ENCODE peak calls at places on chromosomes 4 and X, in four cellular contexts. N is GM12878, A is HepG2, O is K562. U is an unnamed sample.

GRCh38 chr4:140426610-140427103 is 791 bp downstream of the CLGN start:
- DNase-seq in A (peak; percentile 3), O (peak; percentile 42), N (no peak), U (no peak)

GRCh38 chr4:3047464-3048286 is 26.7 kb downstream of the HTT-AS start:
- DNase-seq in N (peak; percentile 99), A (peak; percentile 57), O (peak; percentile 80), U (peak; percentile 51)

GRCh38 chrX:80810365-80810978 is 795 bp upstream of the BRWD3 start:
- DNase-seq in N (no peak), O (peak; percentile 16), A (no peak), U (no peak)

GRCh38 chr4:111689731-111690130 is 455.5 kb upstream of the FAM241A start:
- DNase-seq in N (no peak), O (no peak), A (no peak), U (no peak)

GRCh38 chrX:74133156-74133796 is 170.7 kb upstream of the ZCCHC13 start:
- DNase-seq in A (peak; percentile 46), O (peak; percentile 56), N (peak; percentile 19), U (peak; percentile 39)

GRCh38 chrX:77447339-77448149 is at the start of gene FGF16:
- DNase-seq in N (no peak), A (no peak), O (no peak), U (peak; percentile 33)

GRCh38 chrX:115573172-115573571 is 12.2 kb downstream of the PLS3 start:
- DNase-seq in N (no peak), A (no peak), O (no peak), U (no peak)

GRCh38 chrX:118807151-118808017 is 16.2 kb upstream of the ZCCHC12 start:
- DNase-seq in A (peak; percentile 33), N (peak; percentile 15), O (peak; percentile 60), U (peak; percentile 50)

GRCh38 chrX:41353964-41354363 is 20.0 kb downstream of the DDX3X start:
- DNase-seq in N (no peak), O (no peak), A (no peak), U (no peak)

GRCh38 chr4:33482773-33483172 is 2761.5 kb downstream of the ARAP2 start:
- DNase-seq in N (no peak), O (no peak), A (no peak), U (no peak)

GRCh38 chrX:129980540-129981206 is 1.8 kb upstream of the BCORL1 start:
- DNase-seq in O (no peak), A (peak; percentile 25), N (no peak), U (peak; percentile 14)

GRCh38 chrX:100368167-100368566 is 41.9 kb downstream of the PCDH19 start:
- DNase-seq in A (peak; percentile 0), N (no peak), O (peak; percentile 7), U (no peak)

GRCh38 chr4:14768449-14768848 is 233.8 kb upstream of the CPEB2 start:
- DNase-seq in A (no peak), N (no peak), O (no peak), U (no peak)

GRCh38 chr4:9937078-9937477 is 84.2 kb downstream of the SLC2A9 start:
- DNase-seq in N (no peak), A (no peak), O (no peak), U (no peak)

GRCh38 chrX:94058728-94059382 is 384.8 kb downstream of the FAM133A start:
- DNase-seq in O (peak; percentile 2), N (no peak), A (peak; percentile 3), U (no peak)

GRCh38 chrX:12137982-12138365 is 299 bp upstream of the FRMPD4 start:
- DNase-seq in N (no peak), A (no peak), O (no peak), U (no peak)
- TF ChIP-seq EZH2 in N (no peak), A (no peak), O (no peak), U (peak; percentile 13)

DNA sequence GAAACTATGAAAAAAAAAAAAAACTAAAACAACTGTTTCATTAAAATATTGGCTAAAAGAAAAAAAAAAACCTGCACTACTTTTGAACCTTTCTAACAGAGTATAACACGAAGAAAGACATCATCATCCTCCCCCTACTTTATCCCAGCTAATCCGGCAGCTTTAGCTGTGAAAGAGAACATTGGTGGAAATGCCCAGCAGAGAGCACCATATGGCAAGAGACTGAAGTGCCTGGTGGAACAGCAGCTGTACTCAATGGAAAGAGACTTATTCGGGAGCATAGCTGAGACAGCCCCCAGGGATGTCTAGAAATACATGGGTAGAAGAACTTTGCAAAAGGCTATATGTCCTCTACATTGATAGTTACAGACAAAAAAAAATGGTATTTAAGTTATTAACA is 30.3 kb downstream of the STPG2 start:
- DNase-seq in A (peak; percentile 5), N (no peak), O (peak; percentile 11), U (peak; percentile 7)
- TF ChIP-seq CTCF in A (peak; percentile 46), N (no peak), O (peak; percentile 46), U (peak; percentile 9)

DNA sequence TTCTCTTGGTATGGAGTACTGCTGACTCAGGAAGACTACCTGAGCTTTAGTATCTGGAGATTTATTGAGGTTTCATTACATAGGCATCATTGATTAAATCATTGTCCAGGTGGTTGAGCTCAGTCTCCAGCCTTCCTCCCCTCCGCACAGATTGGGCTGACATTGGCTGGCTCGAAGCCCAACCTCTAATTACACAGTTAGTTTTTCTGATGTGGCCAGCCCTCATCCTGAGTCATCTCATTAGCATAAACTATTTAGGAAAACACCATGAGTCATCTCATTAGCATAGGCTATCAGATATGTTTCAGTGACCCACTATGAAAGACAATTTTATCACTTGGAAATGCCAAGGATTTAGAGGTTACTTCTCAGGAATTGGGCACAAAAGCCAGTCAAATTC is 93.9 kb upstream of the ANKRD50 start:
- DNase-seq in O (peak; percentile 1), A (no peak), N (no peak), U (no peak)
- TF ChIP-seq MAX in O (no peak), A (no peak), N (no peak), U (no peak)

DNA sequence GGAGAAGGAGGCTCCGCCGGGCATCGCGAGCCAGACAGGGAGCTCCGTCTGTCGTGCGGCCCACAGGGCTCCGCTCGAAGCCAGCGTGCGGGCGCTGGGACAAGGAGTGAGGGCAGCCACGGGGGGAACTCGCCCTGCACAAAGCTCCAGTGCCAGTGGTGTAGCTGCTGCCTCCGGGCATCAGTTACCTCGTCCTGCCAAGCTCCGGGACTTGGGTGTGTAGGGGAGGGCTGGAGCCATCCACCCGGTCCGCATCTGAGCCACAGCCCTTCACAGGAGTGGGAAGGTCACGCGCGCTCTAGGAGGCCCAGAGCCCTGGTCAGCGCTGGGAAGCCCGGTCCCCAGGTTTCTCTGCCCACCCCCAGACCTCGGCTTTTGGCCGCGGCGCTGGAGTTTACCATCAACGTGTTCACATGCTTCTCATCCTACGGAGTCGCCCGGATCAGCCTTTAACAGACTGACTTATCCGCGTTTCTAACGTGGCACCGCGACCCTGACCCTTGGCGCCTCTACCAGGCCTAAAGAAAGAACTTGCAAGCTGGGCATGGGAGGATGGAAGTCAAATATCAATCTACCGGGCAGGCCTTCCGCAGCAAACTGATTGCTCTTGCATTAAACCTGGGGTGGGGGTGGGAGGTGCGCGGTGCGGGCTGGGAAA is 8.4 kb upstream of the PRDM8 start:
- DNase-seq in N (no peak), O (no peak), A (no peak), U (no peak)
- TF ChIP-seq EZH2 in N (no peak), O (no peak), A (no peak), U (peak; percentile 88)

GRCh38 chr4:108477527-108478108 is 142.8 kb upstream of the RPL34 start:
- DNase-seq in N (no peak), A (no peak), O (peak; percentile 60), U (no peak)

GRCh38 chr4:108473163-108473720 is 147.1 kb upstream of the RPL34 start:
- DNase-seq in O (no peak), N (no peak), A (no peak), U (no peak)
- TF ChIP-seq CTCF in O (no peak), N (no peak), A (no peak), U (no peak)

GRCh38 chrX:65536291-65536690 is 1.7 kb upstream of the LAS1L start:
- DNase-seq in N (no peak), A (no peak), O (no peak), U (no peak)

GRCh38 chrX:65537229-65537628 is 2.6 kb upstream of the LAS1L start:
- DNase-seq in O (no peak), N (no peak), A (no peak), U (no peak)

GRCh38 chrX:65532016-65532415 is 2.6 kb downstream of the LAS1L start:
- DNase-seq in O (no peak), N (no peak), A (no peak), U (no peak)

GRCh38 chrX:65528705-65529340 is 5.8 kb downstream of the LAS1L start:
- DNase-seq in A (no peak), N (no peak), O (peak; percentile 55), U (peak; percentile 19)

GRCh38 chrX:65534450-65535292 is at the start of gene LAS1L:
- DNase-seq in N (peak; percentile 91), A (peak; percentile 89), O (peak; percentile 95), U (peak; percentile 92)
- TF ChIP-seq MAX in N (peak; percentile 81), A (peak; percentile 75), O (peak; percentile 79), U (no peak)

GRCh38 chr4:173509031-173510001 is 20.7 kb downstream of the HAND2 start:
- DNase-seq in O (no peak), N (no peak), A (no peak), U (no peak)
- TF ChIP-seq EZH2 in O (no peak), N (no peak), A (no peak), U (peak; percentile 55)

GRCh38 chr4:154744341-154744948 is 645 bp downstream of the LRAT start:
- DNase-seq in N (no peak), O (no peak), A (no peak), U (no peak)

GRCh38 chr4:154741131-154741530 is 2.7 kb upstream of the LRAT start:
- DNase-seq in A (no peak), N (no peak), O (no peak), U (no peak)

GRCh38 chr4:154740462-154740861 is 3.3 kb upstream of the LRAT start:
- DNase-seq in N (no peak), O (no peak), A (no peak), U (no peak)

GRCh38 chr4:154741877-154742851 is 1.6 kb upstream of the LRAT start:
- DNase-seq in N (no peak), O (no peak), A (no peak), U (no peak)

DNA sequence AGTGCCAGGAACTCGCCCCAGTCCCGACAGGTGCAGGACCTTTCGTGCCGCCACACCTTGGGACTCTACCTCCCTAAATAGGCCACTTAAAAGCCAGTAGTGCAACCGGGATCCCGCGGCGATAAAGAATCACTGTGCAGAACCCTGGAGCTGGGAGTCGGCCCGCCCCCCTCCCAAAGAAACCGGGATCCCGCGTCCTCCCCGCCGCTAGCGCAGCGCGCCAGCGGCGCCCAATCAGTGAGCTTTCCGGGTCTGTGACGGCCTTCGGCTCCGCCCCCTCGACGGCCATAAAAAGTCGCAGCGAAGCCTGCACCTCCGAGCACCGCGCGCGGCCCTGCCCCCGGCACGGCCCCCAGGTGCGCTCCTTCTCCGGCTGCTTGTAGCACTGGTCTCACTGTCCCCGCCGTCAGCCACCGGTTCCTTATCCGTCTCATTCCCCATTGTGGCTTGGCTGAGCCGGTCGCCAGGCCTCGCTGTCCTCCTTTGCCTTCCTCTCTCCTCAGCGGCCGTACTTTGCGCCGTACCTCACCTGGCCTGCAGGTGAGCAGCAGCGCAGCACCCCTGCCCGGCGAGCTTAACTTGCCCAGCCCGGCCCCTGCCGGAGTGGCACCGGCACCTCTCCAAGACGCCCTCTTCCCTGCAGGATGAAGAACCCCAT is at the start of gene LRAT:
- DNase-seq in A (no peak), N (no peak), O (peak; percentile 15), U (no peak)
- TF ChIP-seq CTCF in A (no peak), N (no peak), O (no peak), U (no peak)

DNA sequence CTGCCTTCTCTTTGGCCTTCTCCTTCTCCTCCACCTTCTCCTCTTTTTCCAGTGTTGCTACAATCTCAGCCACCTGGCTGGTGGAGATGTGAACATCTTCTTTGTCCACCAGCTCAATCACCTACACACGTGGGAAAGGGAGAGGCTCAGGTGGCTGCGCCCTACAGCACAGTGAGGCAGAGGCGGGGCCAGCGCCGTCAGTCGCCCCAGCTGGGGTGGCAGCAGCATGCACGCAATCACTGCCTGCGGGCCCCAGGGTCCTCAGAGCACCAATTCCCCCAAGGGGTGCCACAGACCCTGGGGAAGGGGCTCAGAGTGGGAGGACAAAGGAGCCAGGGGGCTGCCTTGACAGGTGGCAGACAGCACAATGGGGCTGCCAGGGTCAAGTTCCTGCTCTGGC is 21.4 kb downstream of the FGFR3 start:
- DNase-seq in N (no peak), A (no peak), O (no peak), U (no peak)
- TF ChIP-seq MAX in N (no peak), A (no peak), O (no peak), U (no peak)